ENCODE peak calls at places on chromosomes 12 and 14, in six cellular contexts. U is pancreas; Y is mesenchymal stem cell; H is CD8-positive, alpha-beta T cell; J is body of pancreas; S is mucosa of descending colon. D is an unnamed sample. For H3K4me1, the result is how much of the 10 kb centered on the place peaks cover.

GRCh38 chr12:48777501-48778400 is 11.1 kb downstream of the ADCY6 start:
- DNase-seq in U (no peak), J (no peak), H (no peak), S (no peak), Y (no peak), D (no peak)

GRCh38 chr12:94640134-94640928 is 10.0 kb downstream of the TMCC3 start:
- DNase-seq in Y (peak), U (peak), J (no peak), S (peak), H (no peak), D (no peak)

GRCh38 chr12:96425973-96426372 is 25.7 kb upstream of the CDK17 start:
- DNase-seq in J (no peak), H (no peak), Y (peak), U (no peak), S (no peak), D (no peak)

GRCh38 chr12:40010899-40011774 is 94.7 kb downstream of the SLC2A13 start:
- DNase-seq in H (peak), Y (peak), J (peak), U (peak), S (peak), D (peak)

GRCh38 chr12:30450872-30451271 is 244.8 kb downstream of the IPO8 start:
- DNase-seq in J (no peak), S (no peak), U (no peak), Y (peak), H (no peak), D (no peak)

GRCh38 chr12:114799574-114800487 is 115.9 kb upstream of the TBX3 start:
- DNase-seq in J (peak), Y (peak), H (no peak), S (peak), U (peak), D (no peak)

GRCh38 chr12:94145231-94145979 is 3.0 kb upstream of the PLXNC1 start:
- DNase-seq in J (no peak), U (no peak), H (no peak), S (no peak), Y (peak), D (no peak)

GRCh38 chr12:44628180-44628579 is 247.9 kb downstream of the NELL2 start:
- DNase-seq in Y (no peak), H (no peak), J (no peak), S (no peak), U (no peak), D (no peak)

GRCh38 chr14:100567009-100567876 is 20.0 kb downstream of the BEGAIN start:
- DNase-seq in U (no peak), Y (no peak), J (peak), S (no peak), H (no peak), D (no peak)

GRCh38 chr12:45696049-45696448 is 33.5 kb upstream of the ARID2 start:
- DNase-seq in H (no peak), S (no peak), U (no peak), J (no peak), Y (no peak), D (no peak)
- H3K4me1 ChIP-seq in H (under half), S (under half), U (under half), J (under half), Y (under half), D (under half)

GRCh38 chr12:124709722-124710656 is 142.6 kb upstream of the NCOR2 start:
- DNase-seq in U (no peak), J (no peak), S (no peak), Y (peak), H (no peak), D (no peak)

GRCh38 chr12:124713041-124713435 is 145.6 kb upstream of the NCOR2 start:
- DNase-seq in S (peak), Y (no peak), J (no peak), H (no peak), U (peak), D (peak)

GRCh38 chr12:124716208-124717141 is 147.2 kb downstream of the SCARB1 start:
- DNase-seq in U (no peak), J (no peak), H (no peak), Y (no peak), S (no peak), D (no peak)

GRCh38 chr12:124715121-124715990 is 147.9 kb upstream of the NCOR2 start:
- DNase-seq in U (no peak), S (no peak), H (no peak), Y (no peak), J (no peak), D (no peak)

GRCh38 chr12:124713436-124714082 is 146.1 kb upstream of the NCOR2 start:
- DNase-seq in U (no peak), Y (peak), J (no peak), S (peak), H (peak), D (peak)
- H3K4me3 ChIP-seq in U (no peak), Y (peak), J (no peak), S (no peak), H (peak), D (peak)

GRCh38 chr12:71671311-71671710 is 7.2 kb downstream of the THAP2 start:
- DNase-seq in J (no peak), Y (no peak), U (no peak), S (no peak), H (no peak), D (no peak)

GRCh38 chr12:71666259-71666658 is 2.2 kb downstream of the THAP2 start:
- DNase-seq in S (no peak), J (no peak), U (no peak), H (no peak), Y (no peak), D (no peak)

GRCh38 chr12:71671816-71672215 is 7.7 kb downstream of the THAP2 start:
- DNase-seq in H (no peak), Y (no peak), J (no peak), S (no peak), U (no peak), D (no peak)
- H3K4me1 ChIP-seq in H (under half), Y (under half), J (under half), S (under half), U (under half), D (under half)

DNA sequence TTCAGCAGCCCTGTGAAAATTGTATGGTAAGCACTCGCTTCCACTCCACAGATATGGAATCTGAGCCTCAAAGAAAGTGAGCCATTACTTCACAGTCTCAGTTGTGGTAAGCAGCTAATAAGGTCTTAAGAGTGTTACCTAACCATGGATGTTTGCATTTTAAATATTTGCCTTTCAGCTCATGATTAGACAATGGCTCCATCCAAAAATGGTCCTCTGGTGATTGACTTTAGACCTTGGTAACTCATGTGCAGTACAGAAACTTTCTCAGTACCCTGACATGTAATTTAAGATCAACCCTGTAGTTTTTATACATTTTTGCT is 1.8 kb downstream of the A2M start:
- DNase-seq in H (no peak), U (no peak), Y (no peak), S (no peak), J (no peak), D (no peak)
- H3K4me3 ChIP-seq in H (no peak), U (no peak), Y (peak), S (no peak), J (no peak), D (peak)

GRCh38 chr14:96589577-96589976 is 87.4 kb downstream of the PAPOLA start:
- DNase-seq in H (peak), U (no peak), S (no peak), J (no peak), Y (no peak), D (no peak)
- H3K4me1 ChIP-seq in H (under half), U (under half), S (under half), J (under half), Y (under half), D (under half)